ENCODE peak calls at places on chromosomes 4 and X, in ten cellular contexts. T is body of pancreas, E is brain microvascular endothelial cell, X is HCT116, C is prostate gland, V is IMR-90, P is BJ, B is astrocyte of the spinal cord, Y is foreskin fibroblast, K is cardiac fibroblast. R is an unnamed sample.

GRCh38 chr4:1012031-1012739 is 759 bp downstream of the FGFRL1 start:
- DNase-seq in T (peak), E (no peak), X (no peak), C (peak), V (no peak), P (no peak), B (peak), Y (peak), K (no peak), R (no peak)

GRCh38 chr4:174681723-174682300 is 147.2 kb downstream of the GLRA3 start:
- DNase-seq in T (no peak), E (peak), X (no peak), C (no peak), V (peak), P (no peak), B (peak), Y (peak), K (peak), R (peak)

GRCh38 chr4:176123710-176124407 is 58.2 kb downstream of the WDR17 start:
- DNase-seq in T (peak), E (no peak), X (peak), C (no peak), V (no peak), P (no peak), B (peak), Y (peak), K (peak), R (peak)

GRCh38 chr4:102751964-102752363 is 8.8 kb downstream of the MANBA start:
- DNase-seq in T (no peak), E (no peak), X (no peak), C (no peak), V (no peak), P (no peak), B (no peak), Y (no peak), K (no peak), R (no peak)

GRCh38 chrX:11953615-11954014 is 184.7 kb upstream of the FRMPD4 start:
- DNase-seq in T (no peak), E (peak), X (no peak), C (no peak), V (peak), P (peak), B (peak), Y (peak), K (peak), R (peak)

GRCh38 chr4:38563703-38564490 is 100.1 kb upstream of the KLF3 start:
- DNase-seq in T (no peak), E (no peak), X (no peak), C (peak), V (peak), P (no peak), B (peak), Y (peak), K (no peak), R (no peak)

GRCh38 chr4:113122066-113122465 is 72.6 kb downstream of the ANK2 start:
- DNase-seq in T (no peak), E (no peak), X (no peak), C (no peak), V (no peak), P (no peak), B (no peak), Y (no peak), K (no peak), R (no peak)

GRCh38 chr4:110184791-110185155 is 13.6 kb downstream of the ELOVL6 start:
- DNase-seq in T (no peak), E (no peak), X (no peak), C (no peak), V (no peak), P (no peak), B (no peak), Y (peak), K (peak), R (no peak)

GRCh38 chrX:17328837-17329236 is 46.2 kb upstream of the NHS start:
- DNase-seq in T (no peak), E (no peak), X (no peak), C (no peak), V (no peak), P (no peak), B (no peak), Y (no peak), K (no peak), R (no peak)

GRCh38 chrX:72100824-72101351 is 30.8 kb downstream of the RTL5 start:
- DNase-seq in T (no peak), E (no peak), X (no peak), C (no peak), V (no peak), P (no peak), B (no peak), Y (no peak), K (no peak), R (no peak)

GRCh38 chrX:129139837-129140679 is 383.2 kb downstream of the SMARCA1 start:
- DNase-seq in T (no peak), E (peak), X (no peak), C (no peak), V (no peak), P (no peak), B (peak), Y (no peak), K (no peak), R (no peak)

GRCh38 chr4:139129206-139129605 is 47.8 kb downstream of the ELF2 start:
- DNase-seq in T (no peak), E (no peak), X (no peak), C (no peak), V (peak), P (no peak), B (no peak), Y (peak), K (peak), R (no peak)

GRCh38 chr4:184397516-184398163 is 76.7 kb downstream of the IRF2 start:
- DNase-seq in T (no peak), E (no peak), X (no peak), C (no peak), V (no peak), P (no peak), B (no peak), Y (no peak), K (no peak), R (no peak)

GRCh38 chr4:87901426-87901825 is 68.7 kb downstream of the MEPE start:
- DNase-seq in T (no peak), E (peak), X (no peak), C (no peak), V (no peak), P (no peak), B (peak), Y (peak), K (no peak), R (peak)

GRCh38 chrX:53479295-53479694 is 45.1 kb upstream of the HSD17B10 start:
- DNase-seq in T (no peak), E (no peak), X (no peak), C (no peak), V (peak), P (no peak), B (no peak), Y (no peak), K (no peak), R (peak)

GRCh38 chrX:28668303-28668702 is 81.1 kb downstream of the IL1RAPL1 start:
- DNase-seq in T (no peak), E (no peak), X (no peak), C (no peak), V (no peak), P (no peak), B (no peak), Y (no peak), K (no peak), R (no peak)

GRCh38 chrX:1393871-1394615 is 2.1 kb upstream of the SLC25A6 start:
- DNase-seq in T (peak), E (no peak), X (no peak), C (no peak), V (no peak), P (no peak), B (no peak), Y (no peak), K (no peak), R (no peak)
- H3K4me3 ChIP-seq in T (no peak), E (peak), X (peak), C (no peak), V (no peak), P (no peak), B (no peak), Y (no peak), K (no peak), R (peak)

GRCh38 chr4:67907650-67908049 is 23.8 kb upstream of the TMPRSS11D start:
- DNase-seq in T (no peak), E (no peak), X (no peak), C (no peak), V (no peak), P (no peak), B (no peak), Y (no peak), K (no peak), R (no peak)

GRCh38 chr4:67911128-67911527 is 27.3 kb upstream of the TMPRSS11D start:
- DNase-seq in T (no peak), E (no peak), X (no peak), C (no peak), V (no peak), P (no peak), B (no peak), Y (no peak), K (no peak), R (no peak)

GRCh38 chr4:67912051-67912450 is 28.2 kb upstream of the TMPRSS11D start:
- DNase-seq in T (no peak), E (no peak), X (no peak), C (no peak), V (no peak), P (no peak), B (no peak), Y (no peak), K (no peak), R (no peak)

GRCh38 chr4:67911638-67912037 is 27.8 kb upstream of the TMPRSS11D start:
- DNase-seq in T (no peak), E (no peak), X (no peak), C (no peak), V (no peak), P (no peak), B (no peak), Y (no peak), K (no peak), R (no peak)

DNA sequence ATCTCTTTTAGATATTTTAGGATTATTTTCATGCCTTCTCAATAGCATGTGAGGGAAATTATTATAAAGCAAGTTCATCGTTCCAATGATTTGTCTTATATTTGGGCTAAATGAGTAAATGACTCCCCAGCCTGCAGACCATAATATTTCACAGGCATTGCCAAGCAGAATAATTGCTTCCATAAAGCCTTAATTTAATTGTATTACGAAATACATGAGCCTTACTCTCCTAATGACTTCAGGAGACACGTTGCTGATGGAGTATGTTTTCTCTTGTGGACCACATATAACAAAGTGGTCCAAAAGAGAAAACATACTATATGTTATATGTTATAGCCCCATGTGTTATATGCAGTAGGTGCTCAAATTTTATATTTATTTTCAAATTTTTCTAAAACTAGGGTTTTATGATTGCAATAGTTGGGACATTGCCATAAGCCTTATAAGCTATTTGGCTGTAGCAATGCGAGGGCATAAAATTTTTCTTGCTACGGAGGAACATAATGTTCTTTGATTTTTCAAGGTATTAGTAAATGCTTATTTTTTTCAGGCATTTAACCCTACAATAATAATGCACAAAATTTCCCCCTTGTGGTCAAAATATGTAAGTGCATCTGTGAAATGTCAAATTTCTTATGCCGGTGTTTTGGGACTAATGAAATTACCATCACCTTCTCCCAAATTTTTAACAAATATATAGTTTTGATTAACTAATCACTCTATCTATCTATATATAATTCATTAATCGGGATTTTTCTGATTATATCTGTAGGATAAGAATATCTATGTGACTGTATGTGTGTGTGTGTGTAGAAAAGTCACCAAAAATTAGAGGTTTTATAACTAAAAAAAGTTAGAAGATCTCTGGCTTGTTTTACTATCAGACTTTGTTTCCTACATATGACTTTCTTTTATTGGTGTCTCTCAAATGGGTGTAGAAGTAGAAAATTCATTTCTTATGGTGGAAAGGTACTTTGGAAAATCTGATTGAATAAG is 26.4 kb upstream of the TMPRSS11D start:
- DNase-seq in T (no peak), E (no peak), X (no peak), C (no peak), V (peak), P (no peak), B (peak), Y (peak), K (peak), R (peak)
- TF ChIP-seq CTCF in T (no peak), E (peak), X (peak), C (peak), V (peak), P (peak), B (peak), Y (peak), K (peak), R (peak)

GRCh38 chr4:41571422-41571821 is 33.5 kb downstream of the LIMCH1 start:
- DNase-seq in T (no peak), E (no peak), X (no peak), C (no peak), V (no peak), P (no peak), B (no peak), Y (no peak), K (no peak), R (no peak)
- H3K4me3 ChIP-seq in T (no peak), E (no peak), X (no peak), C (no peak), V (no peak), P (no peak), B (no peak), Y (no peak), K (no peak), R (no peak)

GRCh38 chrX:70433848-70434351 is 10.7 kb upstream of the DLG3 start:
- DNase-seq in T (peak), E (no peak), X (peak), C (peak), V (peak), P (no peak), B (peak), Y (peak), K (peak), R (peak)
- TF ChIP-seq CTCF in T (peak), E (peak), X (peak), C (peak), V (peak), P (peak), B (peak), Y (peak), K (peak), R (peak)

GRCh38 chr4:76240236-76240635 is 11.3 kb upstream of the FAM47E start:
- DNase-seq in T (no peak), E (no peak), X (no peak), C (no peak), V (no peak), P (no peak), B (no peak), Y (no peak), K (no peak), R (no peak)
- H3K4me3 ChIP-seq in T (no peak), E (no peak), X (no peak), C (no peak), V (no peak), P (no peak), B (no peak), Y (no peak), K (no peak), R (no peak)

GRCh38 chr4:70544279-70544870 is 26.0 kb downstream of the AMTN start:
- DNase-seq in T (no peak), E (peak), X (peak), C (no peak), V (peak), P (no peak), B (peak), Y (peak), K (peak), R (peak)
- TF ChIP-seq CTCF in T (no peak), E (peak), X (peak), C (peak), V (peak), P (peak), B (peak), Y (peak), K (peak), R (peak)

DNA sequence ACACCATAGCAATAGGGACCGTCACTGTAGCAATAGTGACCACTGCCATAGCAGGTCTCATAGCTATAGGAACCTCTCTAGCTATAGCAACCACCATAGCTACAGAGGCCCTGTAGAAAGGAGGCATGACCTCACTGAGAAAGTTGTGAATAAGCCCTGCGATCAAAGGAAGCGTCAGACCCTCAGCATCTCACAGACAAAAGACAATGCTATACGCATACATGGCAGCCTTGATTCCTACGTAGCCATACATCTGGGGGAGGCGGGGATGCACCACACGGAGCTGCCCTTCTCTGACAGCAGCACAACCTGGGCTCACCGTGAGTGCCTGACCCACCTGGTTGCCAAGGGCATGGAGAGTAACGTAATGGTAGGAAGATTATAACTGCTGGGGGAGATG is 88.5 kb downstream of the MTMR1 start:
- DNase-seq in T (no peak), E (no peak), X (no peak), C (no peak), V (no peak), P (no peak), B (no peak), Y (no peak), K (no peak), R (no peak)
- H3K4me3 ChIP-seq in T (no peak), E (no peak), X (no peak), C (no peak), V (no peak), P (no peak), B (no peak), Y (no peak), K (no peak), R (no peak)